ENCODE peak calls at places on chromosome 5, in six cellular contexts. C is cardiac muscle cell, Y is fibroblast of mammary gland, L is colonic mucosa, M is thoracic aorta, A is activated B cell treated with CpG ODN at 0.5 μM for 24 hours. F is an unnamed sample.

GRCh38 chr5:16841416-16841815 is 94.7 kb downstream of the MYO10 start:
- DNase-seq in C (no peak), Y (no peak), L (no peak), M (no peak), A (no peak), F (no peak)

GRCh38 chr5:77776606-77777206 is 567 bp upstream of the TBCA start:
- DNase-seq in C (no peak), Y (no peak), L (no peak), M (no peak), A (no peak), F (no peak)

GRCh38 chr5:76790632-76791290 is 28.1 kb upstream of the F2RL1 start:
- DNase-seq in C (peak; percentile 97), Y (peak; percentile 100), L (no peak), M (peak; percentile 5), A (no peak), F (no peak)

GRCh38 chr5:17118631-17119030 is 98.8 kb upstream of the BASP1 start:
- DNase-seq in C (peak; percentile 86), Y (peak; percentile 96), L (peak; percentile 67), M (peak; percentile 7), A (no peak), F (no peak)

GRCh38 chr5:88144219-88145040 is 124.2 kb downstream of the TMEM161B start:
- DNase-seq in C (no peak), Y (no peak), L (no peak), M (no peak), A (no peak), F (no peak)

GRCh38 chr5:81631124-81631523 is 119.8 kb downstream of the SSBP2 start:
- DNase-seq in C (no peak), Y (no peak), L (no peak), M (no peak), A (no peak), F (no peak)

GRCh38 chr5:179908528-179908927 is 831 bp upstream of the TBC1D9B start:
- DNase-seq in C (no peak), Y (no peak), L (no peak), M (no peak), A (no peak), F (no peak)

GRCh38 chr5:165334186-165334585 is 1828.8 kb downstream of the MAT2B start:
- DNase-seq in C (peak; percentile 10), Y (peak; percentile 64), L (no peak), M (no peak), A (no peak), F (no peak)

GRCh38 chr5:111017731-111018130 is 53.8 kb upstream of the TSLP start:
- DNase-seq in C (no peak), Y (no peak), L (no peak), M (no peak), A (no peak), F (no peak)

GRCh38 chr5:34480810-34481528 is 175.2 kb upstream of the RAI14 start:
- DNase-seq in C (no peak), Y (no peak), L (no peak), M (no peak), A (no peak), F (no peak)

GRCh38 chr5:122236270-122236669 is 75.8 kb upstream of the SNCAIP start:
- DNase-seq in C (no peak), Y (no peak), L (no peak), M (no peak), A (no peak), F (no peak)

GRCh38 chr5:77218263-77218662 is 7.8 kb downstream of the PDE8B start:
- DNase-seq in C (no peak), Y (no peak), L (no peak), M (no peak), A (no peak), F (no peak)

GRCh38 chr5:163658702-163659567 is 153.5 kb downstream of the MAT2B start:
- DNase-seq in C (no peak), Y (no peak), L (no peak), M (no peak), A (no peak), F (no peak)

GRCh38 chr5:39100851-39101396 is 26.7 kb upstream of the RICTOR start:
- DNase-seq in C (peak; percentile 87), Y (peak; percentile 99), L (no peak), M (no peak), A (no peak), F (no peak)

GRCh38 chr5:124408738-124409453 is 337.5 kb downstream of the ZNF608 start:
- DNase-seq in C (peak; percentile 56), Y (peak; percentile 37), L (no peak), M (no peak), A (no peak), F (no peak)

GRCh38 chr5:170631471-170632195 is 127.8 kb downstream of the KCNIP1 start:
- DNase-seq in C (peak; percentile 21), Y (no peak), L (no peak), M (no peak), A (no peak), F (no peak)

GRCh38 chr5:149063017-149063687 is at the start of gene SH3TC2:
- DNase-seq in C (peak; percentile 77), Y (no peak), L (peak; percentile 59), M (no peak), A (no peak), F (no peak)

GRCh38 chr5:134600600-134600999 is 32.0 kb downstream of the SAR1B start:
- DNase-seq in C (peak; percentile 33), Y (peak; percentile 79), L (no peak), M (no peak), A (no peak), F (no peak)

GRCh38 chr5:111627862-111628261 is 115.5 kb upstream of the STARD4 start:
- DNase-seq in C (no peak), Y (no peak), L (no peak), M (no peak), A (no peak), F (no peak)

GRCh38 chr5:98742395-98743073 is 30.9 kb upstream of the RGMB start:
- DNase-seq in C (no peak), Y (no peak), L (no peak), M (no peak), A (no peak), F (no peak)

GRCh38 chr5:6719417-6719816 is 6.2 kb downstream of the TENT4A start:
- DNase-seq in C (no peak), Y (no peak), L (peak; percentile 11), M (no peak), A (no peak), F (no peak)

GRCh38 chr5:181100121-181101015 is 30.6 kb downstream of the OR2V1 start:
- DNase-seq in C (no peak), Y (peak; percentile 25), L (no peak), M (no peak), A (no peak), F (no peak)

GRCh38 chr5:73031839-73032238 is 76.0 kb downstream of the FCHO2 start:
- DNase-seq in C (peak; percentile 75), Y (peak; percentile 83), L (no peak), M (no peak), A (no peak), F (no peak)

GRCh38 chr5:53917095-53917494 is 356.7 kb downstream of the NDUFS4 start:
- DNase-seq in C (peak; percentile 47), Y (peak; percentile 29), L (no peak), M (no peak), A (no peak), F (no peak)

GRCh38 chr5:14182761-14183160 is 39.6 kb downstream of the TRIO start:
- DNase-seq in C (no peak), Y (no peak), L (no peak), M (no peak), A (no peak), F (no peak)

GRCh38 chr5:92704590-92704989 is 876.4 kb downstream of the NR2F1-AS1 start:
- DNase-seq in C (no peak), Y (peak; percentile 30), L (no peak), M (no peak), A (no peak), F (no peak)

GRCh38 chr5:157351386-157352089 is 85.6 kb downstream of the CYFIP2 start:
- DNase-seq in C (peak; percentile 40), Y (no peak), L (no peak), M (no peak), A (no peak), F (no peak)

GRCh38 chr5:164359931-164360290 is 854.5 kb downstream of the MAT2B start:
- DNase-seq in C (peak; percentile 39), Y (no peak), L (no peak), M (no peak), A (no peak), F (no peak)

GRCh38 chr5:36161317-36161716 is 9.4 kb downstream of the SKP2 start:
- DNase-seq in C (no peak), Y (no peak), L (no peak), M (no peak), A (no peak), F (no peak)

GRCh38 chr5:108634951-108635288 is 112.8 kb upstream of the FER start:
- DNase-seq in C (no peak), Y (no peak), L (no peak), M (no peak), A (no peak), F (no peak)

GRCh38 chr5:176675676-176676360 is 28.5 kb downstream of the TSPAN17 start:
- DNase-seq in C (peak; percentile 48), Y (peak; percentile 17), L (no peak), M (no peak), A (no peak), F (no peak)

GRCh38 chr5:37786416-37786815 is 53.4 kb downstream of the GDNF start:
- DNase-seq in C (no peak), Y (no peak), L (no peak), M (no peak), A (no peak), F (no peak)

GRCh38 chr5:14818931-14819790 is 52.4 kb downstream of the ANKH start:
- DNase-seq in C (no peak), Y (peak; percentile 26), L (no peak), M (no peak), A (no peak), F (no peak)

GRCh38 chr5:141127305-141127704 is 5.7 kb downstream of the PCDHB4 start:
- DNase-seq in C (no peak), Y (no peak), L (no peak), M (no peak), A (no peak), F (no peak)

GRCh38 chr5:141121985-141122384 is 367 bp downstream of the PCDHB4 start:
- DNase-seq in C (no peak), Y (no peak), L (no peak), M (no peak), A (no peak), F (no peak)

GRCh38 chr5:141121563-141121962 is at the start of gene PCDHB4:
- DNase-seq in C (no peak), Y (peak; percentile 8), L (no peak), M (no peak), A (no peak), F (no peak)
- TF ChIP-seq CTCF in C (no peak), Y (peak; percentile 14), L (no peak), M (peak; percentile 18), A (no peak), F (no peak)

GRCh38 chr5:30804739-30805313 is 388.7 kb upstream of the CDH6 start:
- DNase-seq in C (peak; percentile 9), Y (no peak), L (no peak), M (no peak), A (no peak), F (no peak)
- TF ChIP-seq CTCF in C (no peak), Y (no peak), L (no peak), M (no peak), A (no peak), F (no peak)

GRCh38 chr5:139561655-139562451 is 714 bp downstream of the UBE2D2 start:
- DNase-seq in C (peak; percentile 52), Y (no peak), L (peak; percentile 56), M (peak; percentile 4), A (peak; percentile 60), F (peak; percentile 27)
- TF ChIP-seq CTCF in C (no peak), Y (no peak), L (no peak), M (no peak), A (no peak), F (no peak)

GRCh38 chr5:142926549-142926948 is 156.4 kb downstream of the ARHGAP26 start:
- DNase-seq in C (no peak), Y (no peak), L (no peak), M (no peak), A (no peak), F (no peak)
- TF ChIP-seq CTCF in C (no peak), Y (no peak), L (no peak), M (no peak), A (no peak), F (no peak)